ENCODE peak calls at places on chromosomes 4 and X, in five cellular contexts. One of them, this sample, is unnamed.

GRCh38 chrX:104566921-104567501 is 1.0 kb downstream of the IL1RAPL2 start:
- DNase-seq in neuronal stem cell: no peak
- DNase-seq in mesenchymal stem cell: peak; percentile 0
- DNase-seq in IMR-90: no peak
- DNase-seq in H9: peak; percentile 32
- DNase-seq in this sample: peak; percentile 11

GRCh38 chr4:65670331-65671031 is at the start of gene EPHA5:
- DNase-seq in neuronal stem cell: peak; percentile 70
- DNase-seq in mesenchymal stem cell: peak; percentile 83
- DNase-seq in IMR-90: peak; percentile 41
- DNase-seq in H9: peak; percentile 92
- DNase-seq in this sample: peak; percentile 93

GRCh38 chr4:173519130-173520101 is 10.6 kb downstream of the HAND2 start:
- DNase-seq in IMR-90: no peak
- DNase-seq in H9: no peak
- DNase-seq in mesenchymal stem cell: peak; percentile 92
- DNase-seq in neuronal stem cell: no peak
- DNase-seq in this sample: no peak

GRCh38 chr4:177119693-177120092 is 190.0 kb upstream of the NEIL3 start:
- DNase-seq in H9: no peak
- DNase-seq in IMR-90: no peak
- DNase-seq in neuronal stem cell: no peak
- DNase-seq in mesenchymal stem cell: no peak
- DNase-seq in this sample: no peak

GRCh38 chrX:52979993-52980392 is 21.7 kb upstream of the FAM156A start:
- DNase-seq in H9: no peak
- DNase-seq in neuronal stem cell: no peak
- DNase-seq in IMR-90: no peak
- DNase-seq in mesenchymal stem cell: no peak
- DNase-seq in this sample: peak; percentile 70

GRCh38 chr4:6509587-6509986 is 37.2 kb upstream of the PPP2R2C start:
- DNase-seq in H9: peak; percentile 17
- DNase-seq in mesenchymal stem cell: no peak
- DNase-seq in neuronal stem cell: no peak
- DNase-seq in IMR-90: no peak
- DNase-seq in this sample: peak; percentile 43

GRCh38 chr4:180060159-180060889 is 2182.9 kb upstream of the TENM3 start:
- DNase-seq in mesenchymal stem cell: peak; percentile 34
- DNase-seq in H9: no peak
- DNase-seq in neuronal stem cell: peak; percentile 5
- DNase-seq in IMR-90: peak; percentile 37
- DNase-seq in this sample: peak; percentile 28

GRCh38 chr4:173420324-173420752 is 21.4 kb upstream of the SCRG1 start:
- DNase-seq in H9: no peak
- DNase-seq in IMR-90: peak; percentile 28
- DNase-seq in mesenchymal stem cell: peak; percentile 56
- DNase-seq in neuronal stem cell: no peak
- DNase-seq in this sample: no peak

GRCh38 chrX:74450803-74451449 is 29.6 kb downstream of the SLC16A2 start:
- DNase-seq in IMR-90: peak; percentile 94
- DNase-seq in mesenchymal stem cell: peak; percentile 87
- DNase-seq in neuronal stem cell: no peak
- DNase-seq in H9: no peak
- DNase-seq in this sample: no peak

GRCh38 chrX:41875142-41875541 is 48.2 kb downstream of the CASK start:
- DNase-seq in mesenchymal stem cell: peak; percentile 64
- DNase-seq in H9: no peak
- DNase-seq in neuronal stem cell: no peak
- DNase-seq in IMR-90: peak; percentile 65
- DNase-seq in this sample: no peak

GRCh38 chrX:77447339-77448149 is at the start of gene FGF16:
- DNase-seq in neuronal stem cell: no peak
- DNase-seq in H9: peak; percentile 37
- DNase-seq in mesenchymal stem cell: no peak
- DNase-seq in IMR-90: no peak
- DNase-seq in this sample: peak; percentile 31

DNA sequence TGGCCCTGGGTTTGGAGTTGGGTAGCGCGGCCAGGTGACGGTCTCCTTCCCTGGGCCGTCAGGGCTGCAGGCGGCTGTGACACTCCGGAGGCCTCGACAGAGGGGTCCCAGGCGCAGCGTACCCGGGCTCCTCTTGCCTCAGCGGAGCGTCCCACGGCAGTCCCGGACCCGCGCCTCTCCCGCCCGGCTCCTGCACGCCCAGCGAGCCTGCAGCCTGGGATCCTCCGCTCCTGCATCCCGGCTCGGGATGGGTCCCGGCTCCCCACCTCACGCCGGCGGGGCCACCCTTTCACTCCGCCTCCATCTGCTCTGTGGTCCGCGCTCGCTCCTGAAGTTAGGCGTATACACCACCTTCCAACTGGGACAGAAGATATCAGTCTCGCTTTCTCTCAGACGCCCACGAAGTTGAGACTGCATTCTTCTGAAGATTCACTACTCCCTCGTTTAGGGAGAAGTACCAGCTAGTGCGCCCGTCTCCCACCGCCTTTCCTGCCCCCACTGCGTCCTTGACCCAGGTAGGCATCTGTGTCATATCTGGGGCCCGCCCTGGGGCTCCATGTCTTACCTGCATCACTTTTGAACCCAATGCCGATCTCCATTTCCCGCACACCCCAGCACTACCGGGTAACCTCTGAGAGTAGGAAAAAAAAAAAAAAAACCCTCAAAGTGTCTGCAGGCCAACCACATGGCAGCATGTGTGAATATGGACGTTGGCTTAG is 32.3 kb upstream of the KDR start:
- DNase-seq in neuronal stem cell: no peak
- DNase-seq in mesenchymal stem cell: no peak
- DNase-seq in IMR-90: no peak
- DNase-seq in H9: peak; percentile 57
- DNase-seq in this sample: no peak
- H2BK15ac ChIP-seq in neuronal stem cell: no peak overlapping the region
- H2BK15ac ChIP-seq in mesenchymal stem cell: no peak overlapping the region
- H2BK15ac ChIP-seq in IMR-90: no peak overlapping the region
- H2BK15ac ChIP-seq in H9: no peak overlapping the region
- H2BK15ac ChIP-seq in this sample: no peak overlapping the region

GRCh38 chrX:152893631-152894610 is 3.9 kb upstream of the ZNF185 start:
- DNase-seq in neuronal stem cell: no peak
- DNase-seq in H9: no peak
- DNase-seq in mesenchymal stem cell: no peak
- DNase-seq in IMR-90: no peak
- DNase-seq in this sample: no peak
- H3K18ac ChIP-seq in neuronal stem cell: peak overlapping the region; percentile 80
- H3K18ac ChIP-seq in H9: no peak overlapping the region
- H3K18ac ChIP-seq in mesenchymal stem cell: no peak overlapping the region
- H3K18ac ChIP-seq in IMR-90: no peak overlapping the region
- H3K18ac ChIP-seq in this sample: peak overlapping the region; percentile 3

DNA sequence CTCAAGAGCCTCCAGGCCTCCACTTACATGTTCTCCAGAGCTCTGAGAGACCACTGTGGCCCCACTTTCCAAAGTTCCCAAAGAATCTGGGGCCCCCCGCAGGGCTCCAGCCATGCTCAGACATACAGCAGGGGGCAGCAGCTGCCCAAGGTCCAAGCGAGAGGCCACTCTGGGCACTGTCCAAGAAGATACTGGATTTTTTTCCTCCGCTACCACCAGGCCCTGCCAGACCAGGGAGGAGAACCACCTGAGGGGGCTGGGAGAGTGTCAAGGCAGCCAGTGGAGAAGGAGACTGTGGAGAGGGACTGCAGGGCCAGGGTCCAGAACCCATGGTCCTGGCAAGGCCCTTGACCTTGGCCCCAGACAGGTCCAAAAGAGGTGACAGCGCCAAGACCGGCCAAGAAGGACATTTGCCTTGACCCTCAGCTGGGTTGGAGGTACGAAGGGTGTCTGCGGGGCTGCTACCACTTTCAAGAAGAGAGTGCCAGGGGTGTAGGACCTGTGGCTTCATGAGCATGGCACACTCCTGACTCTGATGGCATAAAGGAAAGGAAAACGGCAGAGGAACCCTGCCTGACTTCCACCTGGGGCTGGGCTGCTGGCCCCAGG is 5.3 kb downstream of the EMD start:
- DNase-seq in mesenchymal stem cell: peak; percentile 23
- DNase-seq in H9: no peak
- DNase-seq in neuronal stem cell: no peak
- DNase-seq in IMR-90: no peak
- DNase-seq in this sample: no peak
- H2BK15ac ChIP-seq in mesenchymal stem cell: no peak overlapping the region
- H2BK15ac ChIP-seq in H9: peak overlapping the region; percentile 89
- H2BK15ac ChIP-seq in neuronal stem cell: no peak overlapping the region
- H2BK15ac ChIP-seq in IMR-90: no peak overlapping the region
- H2BK15ac ChIP-seq in this sample: no peak overlapping the region

GRCh38 chrX:38107028-38107427 is 100.7 kb downstream of the SYTL5 start:
- DNase-seq in neuronal stem cell: no peak
- DNase-seq in mesenchymal stem cell: no peak
- DNase-seq in IMR-90: no peak
- DNase-seq in H9: no peak
- DNase-seq in this sample: no peak
- H3K18ac ChIP-seq in neuronal stem cell: no peak overlapping the region
- H3K18ac ChIP-seq in mesenchymal stem cell: no peak overlapping the region
- H3K18ac ChIP-seq in IMR-90: no peak overlapping the region
- H3K18ac ChIP-seq in H9: no peak overlapping the region
- H3K18ac ChIP-seq in this sample: no peak overlapping the region

GRCh38 chrX:133781174-133781573 is 204.2 kb downstream of the GPC3 start:
- DNase-seq in H9: no peak
- DNase-seq in neuronal stem cell: no peak
- DNase-seq in IMR-90: no peak
- DNase-seq in mesenchymal stem cell: peak; percentile 9
- DNase-seq in this sample: no peak
- H2BK15ac ChIP-seq in H9: no peak overlapping the region
- H2BK15ac ChIP-seq in neuronal stem cell: no peak overlapping the region
- H2BK15ac ChIP-seq in IMR-90: no peak overlapping the region
- H2BK15ac ChIP-seq in mesenchymal stem cell: no peak overlapping the region
- H2BK15ac ChIP-seq in this sample: no peak overlapping the region